ENCODE peak calls at places on chromosomes 5 and 9, in five cellular contexts. U is Karpas-422, B is pancreas, O is Peyer's patch, S is small intestine. J is an unnamed sample. For H3K4me1, the result is how much of the 10 kb centered on the place peaks cover.

GRCh38 chr5:139884734-139885133 is 89.1 kb downstream of the PSD2 start:
- DNase-seq in U (no peak), B (no peak), O (no peak), S (no peak), J (no peak)

GRCh38 chr5:102307232-102307631 is 11.1 kb upstream of the SLCO4C1 start:
- DNase-seq in U (no peak), B (no peak), O (no peak), S (no peak), J (no peak)

GRCh38 chr5:116478461-116478860 is 96.2 kb downstream of the SEMA6A start:
- DNase-seq in U (no peak), B (no peak), O (no peak), S (no peak), J (no peak)

GRCh38 chr5:69000216-69000615 is 93.6 kb upstream of the SLC30A5 start:
- DNase-seq in U (no peak), B (no peak), O (no peak), S (no peak), J (no peak)

GRCh38 chr9:108467653-108468324 is 388.0 kb downstream of the ACTL7B start:
- DNase-seq in U (no peak), B (no peak), O (peak), S (peak), J (peak)

GRCh38 chr5:175572922-175573321 is 84.9 kb upstream of the HRH2 start:
- DNase-seq in U (no peak), B (no peak), O (peak), S (peak), J (peak)

GRCh38 chr9:110198357-110198756 is 9.6 kb downstream of the C9orf152 start:
- DNase-seq in U (no peak), B (peak), O (no peak), S (no peak), J (no peak)

GRCh38 chr5:134647750-134648424 is 698 bp upstream of the SEC24A start:
- DNase-seq in U (peak), B (no peak), O (no peak), S (peak), J (peak)

GRCh38 chr9:16563446-16563845 is 307.0 kb downstream of the BNC2 start:
- DNase-seq in U (no peak), B (no peak), O (no peak), S (no peak), J (no peak)

GRCh38 chr5:173954671-173955605 is 34.0 kb upstream of the C5orf47 start:
- DNase-seq in U (no peak), B (no peak), O (no peak), S (peak), J (no peak)

GRCh38 chr9:131669234-131670172 is 70.4 kb downstream of the RAPGEF1 start:
- DNase-seq in U (no peak), B (no peak), O (no peak), S (no peak), J (no peak)

GRCh38 chr5:22678886-22679285 is 174.3 kb downstream of the CDH12 start:
- DNase-seq in U (no peak), B (no peak), O (no peak), S (no peak), J (no peak)

GRCh38 chr5:33372721-33373120 is 68.0 kb upstream of the TARS1 start:
- DNase-seq in U (no peak), B (no peak), O (no peak), S (no peak), J (no peak)

GRCh38 chr5:147427784-147428401 is 82.0 kb downstream of the DPYSL3 start:
- DNase-seq in U (no peak), B (no peak), O (no peak), S (no peak), J (no peak)

GRCh38 chr9:22136446-22137140 is 127.5 kb upstream of the CDKN2B start:
- DNase-seq in U (no peak), B (no peak), O (no peak), S (no peak), J (no peak)

GRCh38 chr5:177601126-177601525 is 1.2 kb downstream of the B4GALT7 start:
- DNase-seq in U (no peak), B (no peak), O (no peak), S (no peak), J (no peak)

GRCh38 chr5:140966293-140967225 is at the start of gene PCDHAC2:
- DNase-seq in U (no peak), B (peak), O (no peak), S (no peak), J (no peak)

GRCh38 chr5:121967187-121967586 is 5.4 kb downstream of the SRFBP1 start:
- DNase-seq in U (no peak), B (no peak), O (no peak), S (no peak), J (no peak)

GRCh38 chr9:35526087-35526801 is 36.3 kb downstream of the RUSC2 start:
- DNase-seq in U (no peak), B (no peak), O (no peak), S (peak), J (no peak)

GRCh38 chr5:50562694-50563093 is 103.7 kb upstream of the PARP8 start:
- DNase-seq in U (no peak), B (no peak), O (no peak), S (no peak), J (no peak)

GRCh38 chr9:106868565-106868964 is 5.6 kb downstream of the ZNF462 start:
- DNase-seq in U (no peak), B (no peak), O (peak), S (no peak), J (peak)

GRCh38 chr5:161411156-161411555 is 135.4 kb downstream of the GABRB2 start:
- DNase-seq in U (no peak), B (no peak), O (no peak), S (no peak), J (no peak)

GRCh38 chr5:56625577-56625976 is 189.8 kb upstream of the MAP3K1 start:
- DNase-seq in U (no peak), B (no peak), O (no peak), S (no peak), J (no peak)

GRCh38 chr5:6632324-6632930 is 417 bp downstream of the NSUN2 start:
- DNase-seq in U (peak), B (no peak), O (peak), S (peak), J (no peak)

GRCh38 chr5:124957063-124957462 is 210.6 kb upstream of the ZNF608 start:
- DNase-seq in U (no peak), B (no peak), O (no peak), S (no peak), J (no peak)

GRCh38 chr5:122775713-122776084 is 819 bp downstream of the SNX2 start:
- DNase-seq in U (peak), B (no peak), O (no peak), S (peak), J (no peak)

GRCh38 chr9:127568971-127569818 is 42.9 kb upstream of the STXBP1 start:
- DNase-seq in U (peak), B (peak), O (peak), S (peak), J (peak)

GRCh38 chr9:38294561-38294960 is 97.9 kb upstream of the ALDH1B1 start:
- DNase-seq in U (no peak), B (no peak), O (no peak), S (no peak), J (no peak)

DNA sequence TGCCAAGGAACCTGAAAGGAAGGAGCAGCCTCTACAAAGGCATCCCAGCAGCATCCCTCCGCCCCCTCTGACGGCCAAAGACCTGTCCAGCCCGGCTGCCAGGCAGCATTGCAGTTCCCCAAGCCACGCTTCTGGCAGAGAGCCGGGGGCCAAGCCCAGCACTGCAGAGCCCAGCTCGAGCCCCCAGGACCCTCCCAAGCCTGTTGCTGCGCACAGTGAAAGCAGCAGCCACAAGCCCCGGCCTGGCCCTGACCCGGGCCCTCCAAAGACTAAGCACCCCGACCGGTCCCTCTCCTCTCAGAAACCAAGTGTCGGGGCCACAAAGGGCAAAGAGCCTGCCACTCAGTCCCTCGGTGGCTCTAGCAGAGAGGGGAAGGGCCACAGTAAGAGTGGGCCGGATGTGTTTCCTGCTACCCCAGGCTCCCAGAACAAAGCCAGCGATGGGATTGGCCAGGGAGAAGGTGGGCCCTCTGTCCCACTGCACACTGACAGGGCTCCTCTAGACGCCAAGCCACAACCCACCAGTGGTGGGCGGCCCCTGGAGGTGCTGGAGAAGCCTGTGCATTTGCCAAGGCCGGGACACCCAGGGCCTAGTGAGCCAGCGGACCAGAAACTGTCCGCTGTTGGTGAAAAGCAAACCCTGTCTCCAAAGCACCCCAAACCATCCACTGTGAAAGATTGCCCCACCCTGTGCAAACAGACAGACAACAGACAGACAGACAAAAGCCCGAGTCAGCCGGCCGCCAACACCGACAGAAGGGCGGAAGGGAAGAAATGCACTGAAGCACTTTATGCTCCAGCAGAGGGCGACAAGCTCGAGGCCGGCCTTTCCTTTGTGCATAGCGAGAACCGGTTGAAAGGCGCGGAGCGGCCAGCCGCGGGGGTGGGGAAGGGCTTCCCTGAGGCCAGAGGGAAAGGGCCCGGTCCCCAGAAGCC is 30.8 kb downstream of the CD180 start:
- DNase-seq in U (peak), B (peak), O (peak), S (peak), J (peak)
- H3K4me1 ChIP-seq in U (under half), B (under half), O (under half), S (under half), J (under half)

GRCh38 chr9:134390947-134391318 is 64.7 kb downstream of the RXRA start:
- DNase-seq in U (no peak), B (no peak), O (no peak), S (no peak), J (no peak)
- H3K4me3 ChIP-seq in U (no peak), B (no peak), O (no peak), S (no peak), J (no peak)

GRCh38 chr9:83141887-83142286 is 78.9 kb upstream of the RASEF start:
- DNase-seq in U (no peak), B (no peak), O (no peak), S (no peak), J (no peak)

GRCh38 chr9:83147487-83148149 is 84.7 kb upstream of the RASEF start:
- DNase-seq in U (no peak), B (no peak), O (no peak), S (no peak), J (no peak)

GRCh38 chr9:83144492-83144891 is 81.5 kb upstream of the RASEF start:
- DNase-seq in U (no peak), B (no peak), O (no peak), S (no peak), J (no peak)

GRCh38 chr9:83142389-83142788 is 79.4 kb upstream of the RASEF start:
- DNase-seq in U (no peak), B (no peak), O (no peak), S (no peak), J (no peak)

DNA sequence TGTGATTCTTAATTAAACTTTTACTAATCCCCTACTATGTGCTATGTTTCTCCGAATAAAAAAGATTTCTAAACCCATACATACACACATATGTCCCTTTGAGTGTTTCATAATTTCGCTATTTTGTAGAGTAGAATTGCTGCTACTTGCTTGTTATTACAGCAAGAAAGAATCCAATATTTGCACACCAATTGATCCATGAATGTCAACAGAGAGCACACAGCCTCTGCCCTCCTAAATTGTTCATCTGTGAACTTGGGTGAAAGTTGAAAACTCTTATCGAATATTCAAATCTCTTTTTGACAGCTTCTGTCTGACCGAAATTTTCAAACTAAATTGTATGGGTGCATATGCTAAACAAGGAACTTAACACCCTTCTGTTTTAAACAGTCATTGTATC is 83.4 kb upstream of the RASEF start:
- DNase-seq in U (no peak), B (no peak), O (no peak), S (no peak), J (no peak)
- H3K4me1 ChIP-seq in U (under half), B (under half), O (under half), S (under half), J (under half)

DNA sequence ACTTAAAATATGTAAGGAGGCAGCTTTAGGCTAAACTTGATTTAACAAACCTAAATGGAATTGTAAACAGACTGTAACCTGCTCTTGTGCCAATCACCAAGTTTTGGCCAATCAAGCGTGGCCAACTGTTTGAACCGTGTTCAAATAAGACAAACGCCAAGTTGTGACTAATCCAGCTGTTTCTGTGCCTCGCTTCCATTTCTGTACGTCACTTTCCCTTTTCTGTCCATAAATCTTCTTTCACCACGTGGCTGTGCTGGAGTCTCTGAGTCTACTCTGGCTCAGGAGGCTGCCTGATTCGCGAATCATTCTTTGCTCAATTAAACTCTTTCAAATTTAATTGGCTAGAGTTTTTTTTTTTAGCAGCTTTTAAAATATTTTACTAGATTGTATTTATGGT is 71.3 kb downstream of the LIX1 start:
- DNase-seq in U (no peak), B (no peak), O (no peak), S (no peak), J (no peak)
- H3K4me3 ChIP-seq in U (no peak), B (no peak), O (no peak), S (no peak), J (no peak)

GRCh38 chr9:76247426-76247825 is 146.8 kb downstream of the RFK start:
- DNase-seq in U (no peak), B (no peak), O (no peak), S (no peak), J (no peak)
- H3K4me1 ChIP-seq in U (under half), B (under half), O (under half), S (under half), J (under half)

GRCh38 chr9:95055337-95055850 is 262.1 kb downstream of the FANCC start:
- DNase-seq in U (no peak), B (no peak), O (no peak), S (no peak), J (no peak)

GRCh38 chr9:95057121-95057520 is 260.4 kb downstream of the FANCC start:
- DNase-seq in U (no peak), B (no peak), O (no peak), S (no peak), J (no peak)

GRCh38 chr9:95058121-95058785 is 259.3 kb downstream of the FANCC start:
- DNase-seq in U (no peak), B (no peak), O (no peak), S (no peak), J (no peak)

GRCh38 chr9:95053611-95054440 is 263.7 kb downstream of the FANCC start:
- DNase-seq in U (no peak), B (no peak), O (no peak), S (no peak), J (no peak)

DNA sequence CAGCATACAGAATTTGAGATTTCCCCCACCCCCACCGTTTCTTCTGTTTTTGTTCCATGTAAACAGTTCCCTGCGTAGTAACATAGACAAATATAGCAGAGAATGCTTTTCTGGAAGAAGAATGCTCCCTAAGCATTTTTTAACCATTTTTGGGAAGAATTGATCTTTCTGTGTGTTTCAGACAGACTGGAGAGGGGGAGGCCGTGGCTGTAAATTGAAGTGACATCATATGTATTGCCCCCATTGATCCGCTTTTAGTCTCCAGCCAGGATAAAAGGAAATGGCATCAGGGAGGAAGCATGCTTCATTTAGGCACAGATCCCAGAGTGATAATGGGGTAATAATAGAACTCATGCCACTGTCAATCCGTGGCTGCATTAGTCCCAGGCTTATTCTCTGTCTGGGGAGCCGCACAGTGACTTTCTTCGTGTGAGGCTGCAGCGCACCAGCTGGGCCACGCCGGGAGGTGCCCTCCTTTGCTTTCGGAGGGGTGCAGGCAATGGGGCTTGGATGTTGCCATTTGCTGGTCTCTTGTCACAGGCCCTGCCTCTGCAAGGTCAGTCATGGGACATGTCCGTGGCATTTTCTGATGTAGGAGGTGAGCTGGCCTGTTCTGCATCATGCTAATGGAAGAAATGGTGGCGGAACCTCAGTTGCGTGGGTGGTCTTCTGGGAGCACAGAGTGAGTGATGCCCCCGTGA is 261.5 kb downstream of the FANCC start:
- DNase-seq in U (no peak), B (peak), O (no peak), S (no peak), J (no peak)
- H3K4me3 ChIP-seq in U (no peak), B (peak), O (peak), S (no peak), J (peak)

GRCh38 chr9:136779808-136780207 is 11.3 kb upstream of the TMEM141 start:
- DNase-seq in U (no peak), B (no peak), O (no peak), S (no peak), J (no peak)
- H3K4me1 ChIP-seq in U (under half), B (under half), O (under half), S (under half), J (under half)

J was measured in transverse colon.